ENCODE peak calls at places on chromosomes 13 and 19, in four cellular contexts. N, T, H and L are unnamed samples.

GRCh38 chr13:51643114-51643881 is 59.0 kb downstream of the WDFY2 start:
- DNase-seq in N (no peak), T (no peak), H (no peak), L (peak)

GRCh38 chr13:42981317-42981716 is 10.7 kb downstream of the EPSTI1 start:
- DNase-seq in N (no peak), T (no peak), H (no peak), L (no peak)

GRCh38 chr13:21297914-21298831 is 121.7 kb downstream of the MRPL57 start:
- DNase-seq in N (peak), T (peak), H (peak), L (peak)

GRCh38 chr13:39144941-39145533 is 106.8 kb downstream of the NHLRC3 start:
- DNase-seq in N (peak), T (peak), H (peak), L (no peak)

GRCh38 chr19:37654525-37654832 is 786 bp downstream of the ZFP30 start:
- DNase-seq in N (peak), T (no peak), H (no peak), L (no peak)

GRCh38 chr13:92994056-92994455 is 232.6 kb upstream of the GPC6 start:
- DNase-seq in N (no peak), T (no peak), H (no peak), L (no peak)

GRCh38 chr13:24605923-24606372 is 74.3 kb upstream of the ATP12A start:
- DNase-seq in N (peak), T (peak), H (no peak), L (no peak)

GRCh38 chr19:11288349-11288748 is 7.6 kb upstream of the TSPAN16 start:
- DNase-seq in N (no peak), T (peak), H (no peak), L (no peak)

GRCh38 chr19:19436137-19436691 is 30.7 kb downstream of the GATAD2A start:
- DNase-seq in N (no peak), T (no peak), H (no peak), L (no peak)

GRCh38 chr19:6059996-6060599 is 50.2 kb downstream of the RFX2 start:
- DNase-seq in N (no peak), T (peak), H (no peak), L (no peak)

GRCh38 chr13:46173656-46174055 is 8.3 kb downstream of the LCP1 start:
- DNase-seq in N (peak), T (peak), H (no peak), L (no peak)

GRCh38 chr19:2798733-2799132 is 13.4 kb downstream of the THOP1 start:
- DNase-seq in N (no peak), T (no peak), H (no peak), L (no peak)

GRCh38 chr13:75271851-75272250 is 210.1 kb downstream of the TBC1D4 start:
- DNase-seq in N (no peak), T (no peak), H (no peak), L (no peak)

GRCh38 chr13:109151255-109151654 is 521.8 kb downstream of the MYO16 start:
- DNase-seq in N (no peak), T (no peak), H (no peak), L (no peak)

GRCh38 chr13:80361883-80362327 is 21.0 kb upstream of the SPRY2 start:
- DNase-seq in N (no peak), T (peak), H (no peak), L (no peak)

GRCh38 chr19:10517760-10518443 is 655 bp upstream of the S1PR5 start:
- DNase-seq in N (no peak), T (peak), H (no peak), L (no peak)

GRCh38 chr13:51223284-51224270 is 1.4 kb downstream of the FAM124A start:
- DNase-seq in N (no peak), T (no peak), H (no peak), L (no peak)

GRCh38 chr19:42028304-42029216 is 34.5 kb upstream of the ATP1A3 start:
- DNase-seq in N (peak), T (peak), H (no peak), L (no peak)

GRCh38 chr13:53200075-53200474 is 171.5 kb downstream of the OLFM4 start:
- DNase-seq in N (no peak), T (no peak), H (no peak), L (no peak)

GRCh38 chr13:93244918-93245280 is 18.3 kb downstream of the GPC6 start:
- DNase-seq in N (no peak), T (no peak), H (no peak), L (no peak)

GRCh38 chr13:99321709-99322108 is 14.5 kb upstream of the GPR183 start:
- DNase-seq in N (no peak), T (no peak), H (no peak), L (no peak)

GRCh38 chr19:19447536-19448237 is 42.2 kb downstream of the GATAD2A start:
- DNase-seq in N (peak), T (no peak), H (no peak), L (no peak)